ENCODE peak calls at places on chromosomes 11 and 22, in six cellular contexts. S is DND-41, G is SK-N-SH, V is IMR-90, H is HCT116, T is H9. D is an unnamed sample.

GRCh38 chr11:88196393-88196792 is 21.1 kb upstream of the RAB38 start:
- DNase-seq in S (no peak), G (no peak), V (no peak), H (no peak), T (no peak), D (no peak)

GRCh38 chr11:693415-693831 is 1.6 kb downstream of the DEAF1 start:
- DNase-seq in S (no peak), G (no peak), V (no peak), H (no peak), T (no peak), D (peak)

GRCh38 chr11:69437876-69438205 is 43.6 kb upstream of the LINC01488 start:
- DNase-seq in S (no peak), G (no peak), V (no peak), H (no peak), T (no peak), D (peak)

GRCh38 chr11:119100960-119101349 is 698 bp downstream of the DPAGT1 start:
- DNase-seq in S (no peak), G (no peak), V (no peak), H (no peak), T (no peak), D (no peak)

GRCh38 chr11:63572026-63572688 is 9.0 kb upstream of the PLAAT2 start:
- DNase-seq in S (no peak), G (no peak), V (no peak), H (no peak), T (peak), D (no peak)

GRCh38 chr11:61637287-61637686 is 42.9 kb upstream of the DAGLA start:
- DNase-seq in S (no peak), G (no peak), V (no peak), H (no peak), T (no peak), D (no peak)

GRCh38 chr22:44523981-44524759 is 26.1 kb upstream of the RTL6 start:
- DNase-seq in S (no peak), G (no peak), V (peak), H (no peak), T (peak), D (peak)

GRCh38 chr22:25797891-25798290 is 55.9 kb downstream of the MYO18B start:
- DNase-seq in S (no peak), G (no peak), V (no peak), H (no peak), T (no peak), D (peak)

GRCh38 chr11:17013548-17014320 is 480 bp downstream of the PLEKHA7 start:
- DNase-seq in S (no peak), G (peak), V (no peak), H (no peak), T (peak), D (peak)

GRCh38 chr11:119722281-119722794 is 6.7 kb downstream of the NECTIN1 start:
- DNase-seq in S (no peak), G (no peak), V (no peak), H (no peak), T (no peak), D (peak)

GRCh38 chr11:67053896-67054850 is 2.5 kb upstream of the RHOD start:
- DNase-seq in S (peak), G (peak), V (peak), H (no peak), T (peak), D (peak)

GRCh38 chr11:69437001-69437875 is 44.2 kb upstream of the LINC01488 start:
- DNase-seq in S (no peak), G (no peak), V (no peak), H (no peak), T (peak), D (peak)

GRCh38 chr11:116835042-116835772 is 2.2 kb downstream of the APOA1 start:
- DNase-seq in S (peak), G (no peak), V (no peak), H (no peak), T (peak), D (no peak)

GRCh38 chr22:27480487-27480886 is 321.1 kb downstream of the MN1 start:
- DNase-seq in S (no peak), G (no peak), V (no peak), H (no peak), T (peak), D (no peak)

GRCh38 chr11:132312616-132313210 is 942.3 kb downstream of the NTM start:
- DNase-seq in S (peak), G (peak), V (peak), H (no peak), T (peak), D (peak)

GRCh38 chr11:84793318-84793717 is 833.8 kb downstream of the DLG2 start:
- DNase-seq in S (no peak), G (no peak), V (no peak), H (no peak), T (no peak), D (no peak)

GRCh38 chr11:3231851-3232744 is at the start of gene MRGPRE:
- DNase-seq in S (peak), G (peak), V (no peak), H (no peak), T (peak), D (peak)

GRCh38 chr11:66317322-66317765 is 500 bp upstream of the CD248 start:
- DNase-seq in S (peak), G (peak), V (peak), H (no peak), T (no peak), D (peak)

GRCh38 chr22:37802310-37803194 is 5.2 kb upstream of the GCAT start:
- DNase-seq in S (peak), G (peak), V (peak), H (no peak), T (peak), D (peak)

GRCh38 chr11:124086447-124086846 is 28.8 kb upstream of the VWA5A start:
- DNase-seq in S (no peak), G (peak), V (no peak), H (no peak), T (no peak), D (no peak)

GRCh38 chr22:19805821-19806212 is 45.2 kb downstream of the TBX1 start:
- DNase-seq in S (no peak), G (peak), V (no peak), H (no peak), T (peak), D (peak)

GRCh38 chr11:120343429-120343828 is 7.2 kb downstream of the ARHGEF12 start:
- DNase-seq in S (no peak), G (no peak), V (no peak), H (no peak), T (no peak), D (no peak)

GRCh38 chr11:115999437-115999836 is 495.2 kb upstream of the CADM1 start:
- DNase-seq in S (no peak), G (no peak), V (no peak), H (no peak), T (no peak), D (no peak)

GRCh38 chr11:95576149-95576851 is 213.3 kb downstream of the FAM76B start:
- DNase-seq in S (no peak), G (no peak), V (no peak), H (no peak), T (no peak), D (no peak)

GRCh38 chr11:62108017-62108750 is 15.6 kb upstream of the INCENP start:
- DNase-seq in S (peak), G (peak), V (peak), H (peak), T (peak), D (no peak)

GRCh38 chr11:74000770-74001169 is 8.1 kb downstream of the UCP3 start:
- DNase-seq in S (no peak), G (no peak), V (no peak), H (no peak), T (no peak), D (no peak)

GRCh38 chr11:73998846-73999575 is 9.9 kb downstream of the UCP3 start:
- DNase-seq in S (no peak), G (no peak), V (no peak), H (no peak), T (no peak), D (no peak)

GRCh38 chr11:74000307-74000630 is 8.6 kb downstream of the UCP3 start:
- DNase-seq in S (no peak), G (no peak), V (no peak), H (no peak), T (no peak), D (no peak)

GRCh38 chr11:74001822-74002286 is 7.0 kb downstream of the UCP3 start:
- DNase-seq in S (no peak), G (no peak), V (no peak), H (no peak), T (no peak), D (no peak)

GRCh38 chr11:73999581-74000306 is 9.1 kb downstream of the UCP3 start:
- DNase-seq in S (no peak), G (no peak), V (no peak), H (no peak), T (no peak), D (no peak)
- H3K4me2 ChIP-seq in S (no peak), G (no peak), V (no peak), H (no peak), T (no peak), D (no peak)

GRCh38 chr22:41779889-41780505 is 20.5 kb upstream of the CCDC134 start:
- DNase-seq in S (no peak), G (no peak), V (no peak), H (no peak), T (no peak), D (no peak)

GRCh38 chr22:41781508-41781906 is 19.0 kb upstream of the CCDC134 start:
- DNase-seq in S (no peak), G (no peak), V (no peak), H (no peak), T (no peak), D (no peak)

GRCh38 chr22:41780714-41781507 is 19.6 kb upstream of the CCDC134 start:
- DNase-seq in S (peak), G (no peak), V (peak), H (no peak), T (no peak), D (no peak)

GRCh38 chr22:41782316-41782715 is 18.2 kb upstream of the CCDC134 start:
- DNase-seq in S (no peak), G (no peak), V (no peak), H (no peak), T (no peak), D (no peak)

GRCh38 chr22:41782751-41783150 is 17.7 kb upstream of the CCDC134 start:
- DNase-seq in S (no peak), G (no peak), V (no peak), H (no peak), T (no peak), D (no peak)
- H3K4me2 ChIP-seq in S (no peak), G (no peak), V (no peak), H (no peak), T (no peak), D (no peak)

GRCh38 chr11:8937659-8938058 is 4.9 kb upstream of the C11orf16 start:
- DNase-seq in S (no peak), G (no peak), V (no peak), H (no peak), T (no peak), D (no peak)

GRCh38 chr11:8937159-8937558 is 4.4 kb upstream of the C11orf16 start:
- DNase-seq in S (no peak), G (no peak), V (no peak), H (no peak), T (no peak), D (no peak)

GRCh38 chr11:8947230-8947943 is 4.6 kb upstream of the ASCL3 start:
- DNase-seq in S (peak), G (no peak), V (peak), H (no peak), T (no peak), D (no peak)

GRCh38 chr11:8941341-8942103 is 1.3 kb downstream of the ASCL3 start:
- DNase-seq in S (no peak), G (no peak), V (no peak), H (no peak), T (no peak), D (peak)

GRCh38 chr11:8942518-8943066 is at the start of gene ASCL3:
- DNase-seq in S (no peak), G (no peak), V (no peak), H (no peak), T (no peak), D (no peak)
- H3K4me2 ChIP-seq in S (no peak), G (no peak), V (no peak), H (no peak), T (no peak), D (no peak)

GRCh38 chr11:27470166-27470565 is 2.4 kb downstream of the LGR4 start:
- DNase-seq in S (no peak), G (no peak), V (no peak), H (no peak), T (no peak), D (no peak)
- H3K4me2 ChIP-seq in S (no peak), G (peak), V (peak), H (no peak), T (peak), D (peak)

GRCh38 chr11:13108416-13108815 is 99.3 kb downstream of the RASSF10 start:
- DNase-seq in S (no peak), G (no peak), V (no peak), H (no peak), T (no peak), D (no peak)

GRCh38 chr11:13111813-13112130 is 102.7 kb downstream of the RASSF10 start:
- DNase-seq in S (no peak), G (no peak), V (no peak), H (no peak), T (no peak), D (no peak)

GRCh38 chr11:13110145-13110544 is 101.0 kb downstream of the RASSF10 start:
- DNase-seq in S (no peak), G (no peak), V (no peak), H (no peak), T (no peak), D (no peak)

GRCh38 chr11:13109616-13110015 is 100.5 kb downstream of the RASSF10 start:
- DNase-seq in S (no peak), G (no peak), V (no peak), H (no peak), T (no peak), D (no peak)

GRCh38 chr11:13110929-13111812 is 102.1 kb downstream of the RASSF10 start:
- DNase-seq in S (no peak), G (peak), V (peak), H (no peak), T (no peak), D (peak)
- H3K4me2 ChIP-seq in S (no peak), G (no peak), V (no peak), H (peak), T (no peak), D (peak)

DNA sequence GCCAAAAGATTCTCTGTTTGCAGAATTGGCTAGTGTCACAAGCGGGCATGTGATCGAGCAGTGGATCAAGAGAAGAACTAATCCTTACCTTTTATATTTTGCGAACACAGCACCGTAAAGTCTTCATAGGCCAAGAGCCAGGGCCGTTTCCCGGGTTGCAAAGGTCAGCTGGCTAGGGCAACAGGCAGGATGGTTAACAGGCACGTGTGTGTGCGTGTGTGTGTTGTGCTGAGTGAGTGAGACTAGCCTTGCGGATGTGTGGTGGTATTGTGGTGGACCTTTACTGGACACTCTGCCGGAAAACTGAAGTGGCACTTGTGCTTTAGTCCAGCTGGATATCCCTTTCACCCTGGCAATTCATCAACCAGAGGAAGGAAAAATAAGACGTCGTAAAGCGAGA is 176.7 kb downstream of the BCR start:
- DNase-seq in S (no peak), G (no peak), V (no peak), H (no peak), T (no peak), D (no peak)
- H3K4me2 ChIP-seq in S (no peak), G (no peak), V (no peak), H (no peak), T (no peak), D (no peak)